ENCODE peak calls at places on chromosomes 4 and X, in ten cellular contexts. Y is PC-3; U is RCC 7860; D is LoVo; F is stimulated activated CD8-positive, alpha-beta memory T cell treated with anti-CD3 and anti-CD28 coated beads, Interleukin-2, amount 100 ng/mL, for 48 hours; Z is RPMI8226; I is GM23248; V is AG08396; X is EH; T is A172. G is an unnamed sample.

GRCh38 chr4:17511041-17511949 is 595 bp downstream of the QDPR start:
- DNase-seq in X (peak), Z (peak), D (peak), T (no peak), I (peak), U (no peak), F (peak), Y (peak), V (peak), G (no peak)

GRCh38 chr4:152605641-152606304 is 69.9 kb upstream of the FBXW7 start:
- DNase-seq in I (peak), Z (no peak), T (peak), U (peak), Y (no peak), F (no peak), X (peak), D (no peak), V (peak), G (no peak)

GRCh38 chr4:21716526-21716925 is 232.0 kb downstream of the KCNIP4 start:
- DNase-seq in I (no peak), D (no peak), V (no peak), X (no peak), U (no peak), Z (no peak), T (no peak), Y (no peak), F (no peak), G (no peak)

GRCh38 chrX:19303216-19303880 is 40.4 kb upstream of the PDHA1 start:
- DNase-seq in X (peak), Y (peak), U (no peak), I (peak), V (peak), Z (no peak), F (no peak), D (no peak), T (peak), G (no peak)

GRCh38 chr4:150136481-150136880 is 58.2 kb downstream of the DCLK2 start:
- DNase-seq in Y (no peak), F (no peak), V (no peak), I (peak), D (no peak), T (peak), X (peak), Z (no peak), U (peak), G (no peak)

GRCh38 chr4:74933562-74934015 is 673 bp downstream of the PARM1 start:
- DNase-seq in U (no peak), F (no peak), X (no peak), Y (no peak), Z (peak), V (peak), D (no peak), I (peak), T (no peak), G (peak)

GRCh38 chr4:26135331-26135730 is 185.5 kb upstream of the RBPJ start:
- DNase-seq in Y (no peak), X (peak), V (no peak), I (no peak), D (no peak), Z (no peak), T (no peak), U (no peak), F (no peak), G (no peak)

GRCh38 chr4:14059006-14059405 is 431.5 kb upstream of the BOD1L1 start:
- DNase-seq in T (no peak), D (no peak), F (no peak), Z (no peak), X (peak), V (no peak), I (peak), Y (no peak), U (no peak), G (no peak)

GRCh38 chr4:151668687-151669402 is 92.0 kb downstream of the GATB start:
- DNase-seq in F (no peak), V (peak), Z (no peak), X (peak), T (no peak), U (no peak), Y (no peak), D (no peak), I (no peak), G (no peak)

GRCh38 chr4:38529189-38530115 is 134.5 kb upstream of the KLF3 start:
- DNase-seq in F (no peak), X (no peak), U (no peak), D (no peak), Y (peak), V (no peak), I (no peak), T (no peak), Z (peak), G (no peak)

GRCh38 chrX:103607385-103608304 is at the start of gene TCEAL3:
- DNase-seq in T (no peak), Z (no peak), V (peak), I (peak), Y (peak), U (no peak), F (peak), X (peak), D (no peak), G (peak)

G was measured in NCI-H1694.